ENCODE peak calls at places on chromosomes 11 and 22, in six cellular contexts. Z, D, I, S, T and W are unnamed samples.

GRCh38 chr11:112085822-112086421 is 634 bp downstream of the TIMM8B start:
- DNase-seq in Z (peak), D (no peak), I (no peak), S (no peak), T (no peak), W (no peak)

GRCh38 chr11:2899080-2899783 is 13.7 kb upstream of the CDKN1C start:
- DNase-seq in Z (no peak), D (no peak), I (peak), S (no peak), T (no peak), W (no peak)

GRCh38 chr11:100752371-100753073 is 65.4 kb downstream of the ARHGAP42 start:
- DNase-seq in Z (no peak), D (no peak), I (no peak), S (no peak), T (no peak), W (no peak)

GRCh38 chr11:59221438-59221837 is 8.7 kb upstream of the MPEG1 start:
- DNase-seq in Z (no peak), D (no peak), I (no peak), S (no peak), T (no peak), W (no peak)

GRCh38 chr22:50194037-50194809 is 6.6 kb upstream of the SELENOO start:
- DNase-seq in Z (no peak), D (no peak), I (no peak), S (no peak), T (no peak), W (no peak)

GRCh38 chr11:76074178-76075112 is 131.9 kb downstream of the WNT11 start:
- DNase-seq in Z (no peak), D (no peak), I (no peak), S (no peak), T (no peak), W (no peak)

GRCh38 chr11:47171057-47171838 is 5.4 kb downstream of the ARFGAP2 start:
- DNase-seq in Z (no peak), D (no peak), I (no peak), S (no peak), T (no peak), W (no peak)

GRCh38 chr11:45556851-45557707 is 108.3 kb downstream of the CHST1 start:
- DNase-seq in Z (peak), D (no peak), I (no peak), S (no peak), T (no peak), W (no peak)

GRCh38 chr22:48498526-48499331 is 1328.9 kb downstream of the BRD1 start:
- DNase-seq in Z (no peak), D (no peak), I (no peak), S (no peak), T (no peak), W (no peak)

GRCh38 chr11:130006929-130007328 is 4.3 kb upstream of the PRDM10 start:
- DNase-seq in Z (no peak), D (no peak), I (no peak), S (no peak), T (no peak), W (no peak)

GRCh38 chr11:14358729-14359439 is at the start of gene RRAS2:
- DNase-seq in Z (peak), D (no peak), I (peak), S (peak), T (peak), W (peak)

GRCh38 chr22:37352481-37352880 is 70.2 kb downstream of the CYTH4 start:
- DNase-seq in Z (no peak), D (no peak), I (no peak), S (no peak), T (no peak), W (no peak)

GRCh38 chr11:64935634-64936081 is at the start of gene GPHA2:
- DNase-seq in Z (no peak), D (no peak), I (no peak), S (peak), T (peak), W (no peak)

GRCh38 chr11:77111946-77112345 is 9.3 kb downstream of the OMP start:
- DNase-seq in Z (peak), D (no peak), I (no peak), S (no peak), T (no peak), W (no peak)

GRCh38 chr22:31504282-31504681 is 7.9 kb downstream of the SFI1 start:
- DNase-seq in Z (no peak), D (peak), I (no peak), S (no peak), T (no peak), W (no peak)

GRCh38 chr22:22094921-22095320 is 112.3 kb upstream of the TOP3B start:
- DNase-seq in Z (no peak), D (no peak), I (no peak), S (no peak), T (no peak), W (no peak)

GRCh38 chr11:36079911-36080310 is 136.0 kb downstream of the LDLRAD3 start:
- DNase-seq in Z (no peak), D (no peak), I (no peak), S (no peak), T (no peak), W (no peak)

GRCh38 chr11:117837791-117838190 is 13.2 kb upstream of the FXYD2 start:
- DNase-seq in Z (no peak), D (no peak), I (no peak), S (peak), T (no peak), W (no peak)

GRCh38 chr11:121347805-121348204 is 55.2 kb downstream of the SC5D start:
- DNase-seq in Z (no peak), D (no peak), I (no peak), S (no peak), T (no peak), W (no peak)

GRCh38 chr11:44634401-44635281 is 69.2 kb downstream of the CD82 start:
- DNase-seq in Z (peak), D (no peak), I (no peak), S (peak), T (peak), W (peak)

GRCh38 chr11:12792590-12792989 is 118.4 kb downstream of the TEAD1 start:
- DNase-seq in Z (no peak), D (no peak), I (no peak), S (no peak), T (no peak), W (no peak)

GRCh38 chr11:66685276-66686099 is 7.8 kb upstream of the RBM4B start:
- DNase-seq in Z (no peak), D (no peak), I (no peak), S (peak), T (no peak), W (no peak)

GRCh38 chr11:2788751-2789140 is 89.0 kb upstream of the KCNQ1OT1 start:
- DNase-seq in Z (peak), D (no peak), I (peak), S (peak), T (no peak), W (no peak)

GRCh38 chr22:41842996-41843970 is 10.4 kb downstream of the SREBF2 start:
- DNase-seq in Z (no peak), D (no peak), I (no peak), S (no peak), T (no peak), W (no peak)

GRCh38 chr22:32326647-32327046 is 31.0 kb upstream of the RFPL3 start:
- DNase-seq in Z (no peak), D (no peak), I (no peak), S (no peak), T (no peak), W (no peak)

GRCh38 chr11:64519541-64519940 is 71.5 kb upstream of the SLC22A12 start:
- DNase-seq in Z (no peak), D (no peak), I (peak), S (peak), T (no peak), W (no peak)

GRCh38 chr22:38132794-38133193 is 22.3 kb upstream of the BAIAP2L2 start:
- DNase-seq in Z (no peak), D (no peak), I (no peak), S (peak), T (no peak), W (no peak)

GRCh38 chr11:116727990-116728389 is 44.8 kb downstream of the BUD13 start:
- DNase-seq in Z (no peak), D (no peak), I (no peak), S (peak), T (no peak), W (no peak)

GRCh38 chr11:22416462-22416861 is 78.3 kb downstream of the SLC17A6 start:
- DNase-seq in Z (no peak), D (no peak), I (no peak), S (no peak), T (no peak), W (no peak)

GRCh38 chr22:35971418-35972119 is 57.1 kb downstream of the RBFOX2 start:
- DNase-seq in Z (no peak), D (peak), I (peak), S (no peak), T (peak), W (no peak)

GRCh38 chr11:11865449-11865848 is 23.7 kb downstream of the USP47 start:
- DNase-seq in Z (no peak), D (no peak), I (no peak), S (no peak), T (no peak), W (no peak)

GRCh38 chr11:125874556-125875124 is 12.8 kb upstream of the HYLS1 start:
- DNase-seq in Z (no peak), D (no peak), I (no peak), S (no peak), T (peak), W (peak)

GRCh38 chr11:66686801-66687750 is 9.4 kb upstream of the RBM4B start:
- DNase-seq in Z (no peak), D (no peak), I (peak), S (peak), T (no peak), W (no peak)

GRCh38 chr11:124865902-124866851 is 945 bp downstream of the ROBO3 start:
- DNase-seq in Z (peak), D (no peak), I (no peak), S (no peak), T (peak), W (peak)

GRCh38 chr11:29507381-29507780 is 509.4 kb downstream of the KCNA4 start:
- DNase-seq in Z (no peak), D (no peak), I (no peak), S (no peak), T (no peak), W (no peak)

GRCh38 chr11:20963596-20963995 is 294.2 kb downstream of the NELL1 start:
- DNase-seq in Z (no peak), D (no peak), I (no peak), S (no peak), T (no peak), W (no peak)

GRCh38 chr22:37806409-37807338 is 1.1 kb upstream of the GCAT start:
- DNase-seq in Z (no peak), D (no peak), I (peak), S (no peak), T (peak), W (no peak)

GRCh38 chr11:46686886-46687810 is 13.3 kb downstream of the ARHGAP1 start:
- DNase-seq in Z (no peak), D (no peak), I (peak), S (no peak), T (no peak), W (no peak)

GRCh38 chr11:3015796-3016195 is 23.7 kb upstream of the NAP1L4 start:
- DNase-seq in Z (no peak), D (no peak), I (no peak), S (no peak), T (no peak), W (no peak)

DNA sequence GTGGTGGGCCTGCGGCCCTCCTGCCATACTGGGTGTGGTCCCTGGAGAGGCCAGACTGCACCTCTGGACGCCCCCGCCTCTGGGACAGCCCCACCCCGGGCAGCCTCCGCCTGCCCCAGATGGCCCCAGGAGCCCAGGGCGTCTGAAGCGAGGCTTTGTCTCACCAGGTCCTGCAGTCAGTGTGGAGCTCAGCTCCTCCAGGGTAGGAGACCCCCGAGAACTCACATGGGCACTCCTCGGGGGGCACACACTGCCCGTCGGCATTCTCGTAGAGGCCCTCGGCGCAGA is 10.4 kb downstream of the MUC6 start:
- DNase-seq in Z (no peak), D (no peak), I (no peak), S (no peak), T (no peak), W (no peak)
- TF ChIP-seq CTCF in Z (no peak), D (no peak), I (no peak), S (no peak), T (no peak), W (no peak)

GRCh38 chr11:98732947-98733346 is 287.8 kb upstream of the CNTN5 start:
- DNase-seq in Z (no peak), D (no peak), I (no peak), S (no peak), T (no peak), W (no peak)
- TF ChIP-seq CTCF in Z (no peak), D (no peak), I (no peak), S (no peak), T (no peak), W (no peak)

GRCh38 chr11:82225930-82226329 is 507.7 kb downstream of the FAM181B start:
- DNase-seq in Z (no peak), D (no peak), I (no peak), S (no peak), T (no peak), W (no peak)
- TF ChIP-seq CTCF in Z (no peak), D (no peak), I (no peak), S (no peak), T (no peak), W (no peak)

GRCh38 chr11:6420677-6421076 is 1.8 kb upstream of the APBB1 start:
- DNase-seq in Z (no peak), D (no peak), I (no peak), S (no peak), T (no peak), W (no peak)

GRCh38 chr11:6414874-6415328 is 4.0 kb downstream of the APBB1 start:
- DNase-seq in Z (no peak), D (no peak), I (no peak), S (no peak), T (no peak), W (no peak)

GRCh38 chr11:6418199-6418957 is 516 bp downstream of the APBB1 start:
- DNase-seq in Z (no peak), D (no peak), I (no peak), S (no peak), T (peak), W (peak)

GRCh38 chr11:6413791-6414231 is 5.1 kb downstream of the APBB1 start:
- DNase-seq in Z (no peak), D (no peak), I (no peak), S (no peak), T (no peak), W (no peak)

GRCh38 chr11:6418958-6419611 is at the start of gene APBB1:
- DNase-seq in Z (peak), D (no peak), I (peak), S (peak), T (peak), W (peak)
- TF ChIP-seq CTCF in Z (peak), D (peak), I (no peak), S (peak), T (no peak), W (peak)

GRCh38 chr22:25027552-25027951 is 75.0 kb downstream of the KIAA1671 start:
- DNase-seq in Z (no peak), D (no peak), I (no peak), S (no peak), T (no peak), W (no peak)
- TF ChIP-seq CTCF in Z (no peak), D (no peak), I (no peak), S (no peak), T (no peak), W (no peak)

DNA sequence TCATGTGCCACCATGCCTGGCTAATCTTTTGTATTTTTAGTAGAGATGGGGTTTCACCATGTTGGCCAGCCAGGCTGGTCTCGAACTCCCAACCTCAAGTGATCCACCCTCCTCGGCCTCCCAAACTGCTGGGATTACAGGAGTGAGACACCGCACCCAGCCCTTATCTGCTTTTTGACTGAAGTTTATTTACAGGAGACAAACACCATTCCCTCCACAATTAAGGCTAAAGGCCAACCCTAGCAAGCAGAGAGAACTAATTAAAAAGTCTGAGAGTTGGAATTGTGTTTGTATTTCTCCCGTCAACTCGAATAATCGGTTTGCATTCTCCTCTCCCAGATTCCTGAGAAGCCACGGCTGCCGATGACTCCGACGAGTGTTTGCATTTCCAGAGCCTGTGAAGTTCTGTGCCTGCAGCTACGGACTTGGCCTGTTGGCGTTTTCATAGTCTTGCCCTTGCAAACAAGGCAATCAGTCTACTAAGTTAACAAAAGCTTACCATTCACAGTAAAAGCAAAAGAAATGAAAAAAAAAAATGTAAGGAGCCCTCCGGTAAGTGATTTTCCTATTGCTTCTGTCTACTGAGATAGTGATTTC is 73.3 kb upstream of the NUP50 start:
- DNase-seq in Z (no peak), D (no peak), I (no peak), S (no peak), T (no peak), W (peak)
- TF ChIP-seq CTCF in Z (no peak), D (no peak), I (no peak), S (no peak), T (no peak), W (peak)

GRCh38 chr22:19085233-19086043 is 36.8 kb downstream of the DGCR2 start:
- DNase-seq in Z (no peak), D (no peak), I (no peak), S (peak), T (no peak), W (peak)
- TF ChIP-seq CTCF in Z (no peak), D (peak), I (no peak), S (peak), T (peak), W (peak)

GRCh38 chr11:764322-765024 is 12.8 kb downstream of the GATD1 start:
- DNase-seq in Z (no peak), D (no peak), I (no peak), S (no peak), T (no peak), W (no peak)

GRCh38 chr11:762421-763072 is 14.7 kb downstream of the GATD1 start:
- DNase-seq in Z (no peak), D (no peak), I (peak), S (no peak), T (no peak), W (no peak)

GRCh38 chr11:763549-764321 is 13.6 kb downstream of the GATD1 start:
- DNase-seq in Z (no peak), D (no peak), I (no peak), S (no peak), T (no peak), W (no peak)

GRCh38 chr11:761526-762108 is 14.4 kb downstream of the TALDO1 start:
- DNase-seq in Z (no peak), D (no peak), I (no peak), S (no peak), T (no peak), W (no peak)

GRCh38 chr11:763073-763463 is 14.2 kb downstream of the GATD1 start:
- DNase-seq in Z (no peak), D (no peak), I (no peak), S (no peak), T (no peak), W (no peak)
- TF ChIP-seq CTCF in Z (no peak), D (no peak), I (no peak), S (no peak), T (no peak), W (no peak)

GRCh38 chr22:39364646-39365405 is 15.0 kb downstream of the SYNGR1 start:
- DNase-seq in Z (no peak), D (no peak), I (no peak), S (no peak), T (no peak), W (no peak)
- TF ChIP-seq CTCF in Z (no peak), D (peak), I (no peak), S (no peak), T (no peak), W (no peak)

DNA sequence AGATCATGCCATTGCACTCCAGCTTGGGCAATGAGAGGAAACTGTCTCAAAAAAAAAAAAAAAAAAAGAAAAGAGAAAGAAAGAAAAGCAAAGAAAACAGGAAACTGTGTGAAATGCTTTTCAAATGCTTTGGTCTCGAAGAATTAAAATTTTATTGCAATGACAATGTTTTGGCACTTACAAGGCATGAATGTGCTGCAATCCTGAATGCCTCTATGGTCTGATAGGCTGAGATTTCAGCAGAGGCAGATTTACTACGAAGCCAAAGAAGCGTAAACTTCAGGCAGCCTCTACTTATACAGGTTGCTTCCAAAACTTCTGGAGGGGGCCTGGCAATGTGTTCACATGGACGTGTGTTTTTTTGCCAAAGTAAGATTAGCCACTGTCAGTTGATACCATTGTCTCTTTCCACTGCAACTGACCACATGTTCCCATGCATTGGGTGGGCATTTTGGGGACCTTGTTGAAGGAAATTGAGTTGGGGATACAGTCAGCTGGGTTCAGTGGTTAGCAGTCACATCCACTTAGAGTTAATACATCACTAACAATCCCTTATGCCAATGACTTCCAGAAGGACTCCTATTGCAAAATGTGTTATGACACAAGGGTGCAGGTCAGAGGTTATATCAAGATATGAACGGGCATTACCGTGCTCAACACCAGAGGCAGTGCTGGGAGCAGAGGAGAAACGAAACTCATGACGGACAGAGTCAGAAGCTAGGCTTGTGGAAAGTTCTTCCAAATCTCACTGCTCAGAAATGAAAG is 48.8 kb downstream of the ABTB2 start:
- DNase-seq in Z (no peak), D (no peak), I (no peak), S (no peak), T (no peak), W (no peak)
- TF ChIP-seq CTCF in Z (no peak), D (no peak), I (no peak), S (peak), T (no peak), W (no peak)